ENCODE peak calls at places on chromosomes 7 and 10, in six cellular contexts. Z is suprapubic skin, G is esophagus muscularis mucosa, I is IMR-90, L is tibial nerve, X is sigmoid colon. S is an unnamed sample.

GRCh38 chr7:4610768-4611467 is 71.2 kb upstream of the FOXK1 start:
- DNase-seq in L (peak), G (no peak), Z (peak), I (peak), X (peak), S (peak)

GRCh38 chr7:19677201-19677600 is 31.6 kb downstream of the POLR1F start:
- DNase-seq in I (no peak), X (no peak), Z (no peak), L (no peak), G (no peak), S (no peak)

GRCh38 chr7:66100408-66101050 is 14.1 kb upstream of the CRCP start:
- DNase-seq in I (no peak), X (no peak), L (no peak), Z (no peak), G (no peak), S (no peak)

GRCh38 chr10:122033224-122033926 is 44.4 kb downstream of the TACC2 start:
- DNase-seq in I (no peak), L (no peak), X (no peak), Z (no peak), G (no peak), S (no peak)

GRCh38 chr7:34343667-34344066 is 314.4 kb upstream of the NPSR1 start:
- DNase-seq in X (no peak), L (no peak), G (no peak), Z (no peak), I (no peak), S (no peak)

GRCh38 chr7:147607151-147607800 is 983.3 kb upstream of the C7orf33 start:
- DNase-seq in I (no peak), Z (no peak), L (no peak), X (no peak), G (no peak), S (no peak)

GRCh38 chr7:2086229-2086628 is 146.5 kb downstream of the MAD1L1 start:
- DNase-seq in L (no peak), G (no peak), I (no peak), X (no peak), Z (no peak), S (no peak)

GRCh38 chr7:19405546-19405945 is 260.3 kb upstream of the FERD3L start:
- DNase-seq in X (no peak), G (no peak), L (no peak), I (peak), Z (no peak), S (no peak)

GRCh38 chr10:89352802-89353201 is 25.0 kb downstream of the IFIT3 start:
- DNase-seq in X (no peak), Z (no peak), G (no peak), L (no peak), I (no peak), S (no peak)

GRCh38 chr10:62747195-62747594 is 57.3 kb upstream of the ADO start:
- DNase-seq in Z (no peak), L (no peak), I (peak), X (no peak), G (no peak), S (no peak)

GRCh38 chr10:62748386-62748785 is 56.1 kb upstream of the ADO start:
- DNase-seq in I (no peak), X (no peak), L (no peak), G (no peak), Z (no peak), S (no peak)

GRCh38 chr10:62742447-62743105 is 61.9 kb upstream of the ADO start:
- DNase-seq in I (peak), L (no peak), X (no peak), Z (no peak), G (no peak), S (no peak)

GRCh38 chr10:62740885-62741284 is 63.6 kb upstream of the ADO start:
- DNase-seq in X (no peak), Z (no peak), G (no peak), I (no peak), L (no peak), S (no peak)

GRCh38 chr10:62744136-62744535 is 60.4 kb upstream of the ADO start:
- DNase-seq in I (peak), X (no peak), L (no peak), Z (no peak), G (no peak), S (no peak)
- TF ChIP-seq POLR2A in I (no peak), X (no peak), L (no peak), Z (no peak), G (no peak), S (no peak)

DNA sequence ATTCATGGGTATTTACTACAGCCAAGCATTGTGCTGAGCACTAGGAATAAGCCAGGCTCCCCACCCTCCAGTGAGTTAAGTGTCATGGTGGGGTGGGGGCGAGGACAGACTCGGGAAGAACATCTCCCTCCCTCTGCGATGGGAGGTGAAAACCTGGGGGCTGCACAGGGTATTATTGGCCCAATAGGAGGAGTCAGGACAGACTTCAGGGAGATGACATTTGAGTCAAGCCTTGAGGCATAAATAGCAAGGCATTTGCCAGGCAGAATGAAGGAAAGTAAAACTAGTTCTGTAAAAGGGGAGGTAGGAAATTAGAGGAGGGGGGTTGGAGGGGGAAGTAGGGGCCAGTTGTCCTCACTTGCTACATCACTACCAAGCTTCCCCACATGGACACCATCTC is 18.9 kb downstream of the NKX2-3 start:
- DNase-seq in Z (no peak), X (no peak), I (no peak), L (no peak), G (no peak), S (no peak)
- TF ChIP-seq POLR2A in Z (no peak), X (no peak), I (no peak), L (no peak), G (no peak), S (no peak)

GRCh38 chr7:156101355-156101754 is 289.1 kb upstream of the SHH start:
- DNase-seq in X (no peak), I (no peak), Z (no peak), G (no peak), L (no peak), S (no peak)
- TF ChIP-seq POLR2A in X (no peak), I (no peak), Z (no peak), G (no peak), L (no peak), S (no peak)

GRCh38 chr10:60943372-60944158 is 420 bp downstream of the RHOBTB1 start:
- DNase-seq in G (peak), Z (peak), X (peak), I (peak), L (peak), S (peak)
- TF ChIP-seq POLR2A in G (no peak), Z (no peak), X (no peak), I (peak), L (peak), S (peak)

DNA sequence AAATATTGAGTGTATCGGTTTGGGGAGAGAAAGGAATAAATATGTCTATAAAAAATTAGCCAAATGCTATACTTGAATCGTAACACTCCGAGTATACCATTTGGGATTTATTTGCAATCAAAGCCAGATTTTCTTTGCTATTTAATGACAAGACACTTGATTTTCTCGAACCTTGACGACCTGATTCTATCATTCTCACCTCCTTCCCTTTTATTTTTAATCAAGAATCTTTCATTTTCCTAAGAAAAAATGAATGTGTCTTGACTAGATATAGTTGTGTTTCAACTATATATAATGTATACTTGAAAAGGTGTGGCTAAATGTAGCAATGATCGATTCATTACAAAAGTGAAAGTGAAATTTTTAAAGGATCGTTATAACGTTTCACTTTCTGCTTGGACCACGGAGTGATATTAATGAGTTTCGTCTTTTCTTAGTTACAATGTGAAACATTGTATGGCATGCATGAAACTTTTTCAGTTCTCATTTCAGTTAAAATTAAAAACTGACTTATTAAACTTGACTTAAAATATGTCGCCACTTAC is 562 bp downstream of the NUB1 start:
- DNase-seq in L (no peak), I (no peak), G (no peak), Z (no peak), X (no peak), S (no peak)
- TF ChIP-seq POLR2A in L (no peak), I (no peak), G (no peak), Z (no peak), X (no peak), S (no peak)

S was measured in body of pancreas.